ENCODE peak calls at places on chromosome 2, in seven cellular contexts. F, C, V, Z, R, N and S are unnamed samples.

GRCh38 chr2:69993708-69994107 is 32.3 kb upstream of the ASPRV1 start:
- DNase-seq in F (no peak), C (no peak), V (no peak), Z (no peak), R (no peak), N (no peak), S (no peak)

GRCh38 chr2:159804941-159805340 is 6.9 kb upstream of the CD302 start:
- DNase-seq in F (no peak), C (no peak), V (no peak), Z (no peak), R (no peak), N (no peak), S (no peak)

GRCh38 chr2:68721482-68722071 is 13.0 kb upstream of the ARHGAP25 start:
- DNase-seq in F (no peak), C (no peak), V (no peak), Z (peak), R (no peak), N (no peak), S (no peak)

GRCh38 chr2:7707723-7708122 is 790.5 kb downstream of the RNF144A start:
- DNase-seq in F (no peak), C (no peak), V (no peak), Z (no peak), R (no peak), N (no peak), S (no peak)

GRCh38 chr2:120331903-120332302 is 14.0 kb upstream of the INHBB start:
- DNase-seq in F (no peak), C (no peak), V (no peak), Z (no peak), R (peak), N (no peak), S (no peak)

GRCh38 chr2:61210332-61210981 is 48.5 kb downstream of the C2orf74 start:
- DNase-seq in F (no peak), C (no peak), V (no peak), Z (no peak), R (peak), N (no peak), S (no peak)

GRCh38 chr2:203366639-203367466 is 38.7 kb downstream of the ABI2 start:
- DNase-seq in F (no peak), C (peak), V (no peak), Z (no peak), R (no peak), N (no peak), S (no peak)

GRCh38 chr2:16058747-16059358 is 118.5 kb downstream of the MYCN start:
- DNase-seq in F (no peak), C (no peak), V (no peak), Z (no peak), R (no peak), N (no peak), S (no peak)

GRCh38 chr2:25993049-25993448 is 10.8 kb upstream of the KIF3C start:
- DNase-seq in F (no peak), C (no peak), V (no peak), Z (no peak), R (no peak), N (no peak), S (no peak)

GRCh38 chr2:143847257-143847656 is 672.7 kb downstream of the ZEB2 start:
- DNase-seq in F (no peak), C (no peak), V (no peak), Z (no peak), R (no peak), N (no peak), S (no peak)

GRCh38 chr2:385061-385460 is 97.2 kb upstream of the ALKAL2 start:
- DNase-seq in F (no peak), C (no peak), V (no peak), Z (no peak), R (no peak), N (no peak), S (no peak)

GRCh38 chr2:65465124-65465523 is 32.7 kb upstream of the SPRED2 start:
- DNase-seq in F (no peak), C (no peak), V (no peak), Z (no peak), R (no peak), N (no peak), S (no peak)

GRCh38 chr2:24083567-24084385 is 858 bp downstream of the TP53I3 start:
- DNase-seq in F (peak), C (peak), V (peak), Z (peak), R (peak), N (peak), S (peak)

GRCh38 chr2:212536385-212537310 is 2.0 kb downstream of the ERBB4 start:
- DNase-seq in F (no peak), C (no peak), V (no peak), Z (no peak), R (no peak), N (peak), S (peak)

GRCh38 chr2:30931841-30932407 is 124.7 kb upstream of the CAPN13 start:
- DNase-seq in F (no peak), C (peak), V (no peak), Z (no peak), R (no peak), N (no peak), S (no peak)

GRCh38 chr2:215003001-215003400 is 135.4 kb downstream of the ABCA12 start:
- DNase-seq in F (no peak), C (no peak), V (no peak), Z (no peak), R (no peak), N (peak), S (no peak)

GRCh38 chr2:215590353-215590752 is 154.5 kb upstream of the FN1 start:
- DNase-seq in F (no peak), C (no peak), V (no peak), Z (no peak), R (peak), N (no peak), S (no peak)

GRCh38 chr2:144517825-144518699 is 1.9 kb downstream of the ZEB2 start:
- DNase-seq in F (no peak), C (no peak), V (no peak), Z (no peak), R (no peak), N (peak), S (no peak)

GRCh38 chr2:36677386-36677785 is 19.1 kb upstream of the VIT start:
- DNase-seq in F (no peak), C (no peak), V (no peak), Z (no peak), R (no peak), N (no peak), S (peak)

GRCh38 chr2:21811541-21811940 is 687.8 kb downstream of the TDRD15 start:
- DNase-seq in F (no peak), C (no peak), V (no peak), Z (no peak), R (no peak), N (no peak), S (no peak)

GRCh38 chr2:46942143-46942526 is 26.5 kb upstream of the MCFD2 start:
- DNase-seq in F (no peak), C (peak), V (no peak), Z (no peak), R (no peak), N (no peak), S (peak)

GRCh38 chr2:105932582-105932981 is 187.9 kb downstream of the NCK2 start:
- DNase-seq in F (no peak), C (no peak), V (no peak), Z (no peak), R (no peak), N (no peak), S (no peak)

GRCh38 chr2:172086349-172087190 is 1.3 kb downstream of the DLX1 start:
- DNase-seq in F (no peak), C (no peak), V (no peak), Z (no peak), R (peak), N (peak), S (peak)

GRCh38 chr2:71129891-71130324 is at the start of gene MCEE:
- DNase-seq in F (peak), C (peak), V (peak), Z (peak), R (peak), N (peak), S (peak)

GRCh38 chr2:169828141-169828811 is 1.0 kb downstream of the UBR3 start:
- DNase-seq in F (no peak), C (peak), V (peak), Z (no peak), R (peak), N (peak), S (peak)

GRCh38 chr2:27303093-27304025 is 4.9 kb downstream of the UCN start:
- DNase-seq in F (no peak), C (peak), V (no peak), Z (peak), R (peak), N (peak), S (peak)

GRCh38 chr2:39435254-39435653 is 1.8 kb downstream of the MAP4K3 start:
- DNase-seq in F (no peak), C (peak), V (no peak), Z (no peak), R (no peak), N (peak), S (no peak)

GRCh38 chr2:54634012-54634411 is 89.5 kb upstream of the EML6 start:
- DNase-seq in F (no peak), C (no peak), V (no peak), Z (no peak), R (no peak), N (no peak), S (peak)

GRCh38 chr2:216696751-216697560 is 1.6 kb upstream of the IGFBP5 start:
- DNase-seq in F (no peak), C (peak), V (no peak), Z (peak), R (no peak), N (peak), S (peak)

GRCh38 chr2:239193925-239194687 is 206.7 kb downstream of the HDAC4 start:
- DNase-seq in F (no peak), C (no peak), V (no peak), Z (no peak), R (no peak), N (peak), S (no peak)

GRCh38 chr2:192025607-192026006 is 169.1 kb downstream of the TMEFF2 start:
- DNase-seq in F (no peak), C (no peak), V (no peak), Z (no peak), R (no peak), N (peak), S (no peak)

GRCh38 chr2:157321514-157321913 is 4.1 kb downstream of the ERMN start:
- DNase-seq in F (no peak), C (no peak), V (no peak), Z (no peak), R (no peak), N (no peak), S (no peak)

GRCh38 chr2:43135583-43135982 is 90.8 kb downstream of the ZFP36L2 start:
- DNase-seq in F (no peak), C (no peak), V (no peak), Z (no peak), R (no peak), N (no peak), S (no peak)

GRCh38 chr2:235587202-235587601 is 93.4 kb downstream of the AGAP1 start:
- DNase-seq in F (no peak), C (no peak), V (no peak), Z (no peak), R (no peak), N (no peak), S (no peak)

GRCh38 chr2:223545830-223546229 is 56.3 kb downstream of the SCG2 start:
- DNase-seq in F (no peak), C (no peak), V (no peak), Z (no peak), R (no peak), N (no peak), S (no peak)

GRCh38 chr2:134621939-134622705 is 96.7 kb downstream of the TMEM163 start:
- DNase-seq in F (no peak), C (no peak), V (no peak), Z (no peak), R (no peak), N (no peak), S (no peak)

GRCh38 chr2:74293191-74294065 is 49.8 kb downstream of the SLC4A5 start:
- DNase-seq in F (no peak), C (no peak), V (no peak), Z (no peak), R (no peak), N (no peak), S (no peak)

DNA sequence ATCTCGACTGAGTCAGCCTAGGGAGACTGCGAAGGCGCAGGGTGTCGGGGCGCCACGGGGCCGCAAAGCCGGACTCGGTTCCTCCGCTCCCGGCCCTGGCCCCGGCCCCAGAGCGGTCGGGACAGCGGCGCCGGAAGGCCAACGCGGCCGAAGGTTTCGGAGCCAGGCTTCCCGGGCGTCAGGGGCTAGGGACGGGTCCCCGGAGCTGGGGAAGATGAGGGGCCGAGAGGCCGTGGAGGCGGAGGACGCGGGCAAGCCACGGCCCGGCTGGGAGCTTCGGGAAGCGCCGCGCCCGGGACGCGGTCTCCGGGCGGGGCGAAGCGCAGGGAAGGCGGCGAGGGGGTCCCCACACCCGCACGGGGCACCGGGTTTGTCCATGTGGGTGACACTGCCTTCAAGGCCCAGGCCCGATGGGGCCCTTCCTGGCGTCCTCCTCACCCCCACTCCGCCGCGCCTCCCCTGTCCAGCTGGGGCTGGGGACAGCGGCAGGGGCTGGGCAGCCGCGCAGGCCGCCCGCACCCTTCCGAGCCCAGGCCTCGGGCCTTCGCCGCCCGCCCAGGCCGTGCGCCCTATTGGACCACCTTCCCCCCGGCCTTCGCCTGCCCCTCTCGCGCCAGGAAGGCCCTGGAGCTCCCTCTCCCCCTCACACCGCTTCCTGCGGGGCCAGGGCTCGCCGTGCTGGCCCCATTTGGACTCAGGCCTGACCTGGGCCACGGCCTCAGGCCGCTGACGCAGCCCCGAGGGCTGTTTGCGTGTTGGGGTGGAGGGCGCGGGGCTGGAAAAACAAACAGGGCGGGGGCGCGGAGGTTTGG is 12.6 kb upstream of the SIX3 start:
- DNase-seq in F (no peak), C (no peak), V (no peak), Z (no peak), R (no peak), N (peak), S (no peak)
- TF ChIP-seq EZH2 in F (peak), C (no peak), V (no peak), Z (no peak), R (no peak), N (peak), S (peak)

GRCh38 chr2:241129086-241129871 is 20.0 kb downstream of the PASK start:
- DNase-seq in F (no peak), C (no peak), V (no peak), Z (no peak), R (no peak), N (no peak), S (no peak)
- TF ChIP-seq POLR2AphosphoS5 in F (no peak), C (no peak), V (no peak), Z (no peak), R (no peak), N (no peak), S (no peak)

GRCh38 chr2:108982259-108982679 is 6.8 kb downstream of the EDAR start:
- DNase-seq in F (no peak), C (no peak), V (no peak), Z (no peak), R (peak), N (no peak), S (no peak)
- TF ChIP-seq EZH2 in F (no peak), C (no peak), V (no peak), Z (no peak), R (no peak), N (no peak), S (no peak)

GRCh38 chr2:41504532-41504931 is 543.3 kb upstream of the PKDCC start:
- DNase-seq in F (no peak), C (no peak), V (no peak), Z (no peak), R (no peak), N (no peak), S (no peak)
- TF ChIP-seq POLR2AphosphoS5 in F (no peak), C (no peak), V (no peak), Z (no peak), R (no peak), N (no peak), S (no peak)

GRCh38 chr2:11773747-11774536 is 27.5 kb downstream of the LPIN1 start:
- DNase-seq in F (no peak), C (no peak), V (no peak), Z (no peak), R (no peak), N (no peak), S (no peak)
- TF ChIP-seq EZH2 in F (no peak), C (no peak), V (no peak), Z (no peak), R (no peak), N (no peak), S (no peak)